ENCODE peak calls at places on chromosomes 6 and 20, in seven cellular contexts. M, N, V, T, J, E and D are unnamed samples.

GRCh38 chr6:356828-357251 is 34.7 kb upstream of the IRF4 start:
- DNase-seq in M (no peak), N (no peak), V (no peak), T (no peak), J (no peak), E (no peak), D (peak; percentile 51)

GRCh38 chr20:25011831-25012241 is 19.3 kb upstream of the APMAP start:
- DNase-seq in M (no peak), N (no peak), V (no peak), T (no peak), J (no peak), E (no peak), D (no peak)

GRCh38 chr20:31813611-31814010 is 5.5 kb upstream of the MYLK2 start:
- DNase-seq in M (no peak), N (no peak), V (no peak), T (no peak), J (no peak), E (no peak), D (no peak)

GRCh38 chr20:60921021-60921622 is 330.9 kb upstream of the CDH4 start:
- DNase-seq in M (no peak), N (peak; percentile 25), V (peak; percentile 25), T (peak; percentile 11), J (peak; percentile 29), E (no peak), D (peak; percentile 64)

GRCh38 chr6:116072368-116072767 is 11.7 kb upstream of the FRK start:
- DNase-seq in M (no peak), N (no peak), V (no peak), T (no peak), J (no peak), E (no peak), D (no peak)

GRCh38 chr20:63217706-63218105 is 1.8 kb upstream of the YTHDF1 start:
- DNase-seq in M (no peak), N (no peak), V (no peak), T (no peak), J (no peak), E (no peak), D (no peak)

GRCh38 chr20:35768731-35769664 is 2.8 kb upstream of the PHF20 start:
- DNase-seq in M (peak; percentile 98), N (peak; percentile 93), V (peak; percentile 98), T (peak; percentile 97), J (peak; percentile 94), E (peak; percentile 54), D (peak; percentile 95)

GRCh38 chr6:129523814-129524213 is 186.2 kb downstream of the ARHGAP18 start:
- DNase-seq in M (no peak), N (no peak), V (no peak), T (no peak), J (no peak), E (peak; percentile 52), D (no peak)

GRCh38 chr20:39269031-39269461 is 306.9 kb downstream of the DHX35 start:
- DNase-seq in M (peak; percentile 58), N (no peak), V (peak; percentile 58), T (no peak), J (peak; percentile 55), E (peak; percentile 28), D (peak; percentile 54)

GRCh38 chr6:45423901-45424627 is 46.3 kb upstream of the SUPT3H start:
- DNase-seq in M (no peak), N (no peak), V (no peak), T (peak; percentile 26), J (peak; percentile 19), E (no peak), D (peak; percentile 70)

GRCh38 chr6:21005816-21006553 is 471.7 kb downstream of the CDKAL1 start:
- DNase-seq in M (peak; percentile 93), N (peak; percentile 93), V (no peak), T (no peak), J (no peak), E (peak; percentile 3), D (no peak)

GRCh38 chr20:54515788-54516324 is 40.5 kb downstream of the DOK5 start:
- DNase-seq in M (no peak), N (no peak), V (no peak), T (no peak), J (no peak), E (no peak), D (no peak)

GRCh38 chr6:8743146-8743745 is 307.9 kb upstream of the SLC35B3 start:
- DNase-seq in M (no peak), N (no peak), V (no peak), T (no peak), J (no peak), E (peak; percentile 2), D (no peak)

GRCh38 chr6:43828711-43829110 is 58.7 kb downstream of the VEGFA start:
- DNase-seq in M (no peak), N (no peak), V (no peak), T (no peak), J (no peak), E (no peak), D (no peak)

GRCh38 chr6:56860466-56860865 is 94.4 kb upstream of the BEND6 start:
- DNase-seq in M (peak; percentile 72), N (peak; percentile 53), V (no peak), T (no peak), J (no peak), E (peak; percentile 32), D (no peak)

GRCh38 chr6:26478985-26479278 is 21.2 kb upstream of the BTN1A1 start:
- DNase-seq in M (no peak), N (no peak), V (no peak), T (no peak), J (no peak), E (no peak), D (no peak)

GRCh38 chr6:12208190-12208589 is 82.0 kb upstream of the EDN1 start:
- DNase-seq in M (peak; percentile 34), N (no peak), V (peak; percentile 16), T (no peak), J (no peak), E (no peak), D (peak; percentile 75)

GRCh38 chr6:31737315-31738047 is 1.2 kb upstream of the CLIC1 start:
- DNase-seq in M (no peak), N (no peak), V (no peak), T (no peak), J (peak; percentile 23), E (peak; percentile 60), D (no peak)

GRCh38 chr6:11714798-11715285 is 63.8 kb downstream of the ADTRP start:
- DNase-seq in M (no peak), N (no peak), V (no peak), T (no peak), J (no peak), E (no peak), D (no peak)

GRCh38 chr20:22160254-22160653 is 424.1 kb downstream of the FOXA2 start:
- DNase-seq in M (no peak), N (no peak), V (no peak), T (no peak), J (no peak), E (peak; percentile 27), D (no peak)

GRCh38 chr6:125217369-125217768 is 63.8 kb downstream of the TPD52L1 start:
- DNase-seq in M (no peak), N (no peak), V (no peak), T (no peak), J (no peak), E (no peak), D (no peak)

GRCh38 chr6:125224236-125224861 is 70.8 kb downstream of the TPD52L1 start:
- DNase-seq in M (no peak), N (peak; percentile 49), V (no peak), T (no peak), J (no peak), E (no peak), D (no peak)

GRCh38 chr6:125219451-125219942 is 65.9 kb downstream of the TPD52L1 start:
- DNase-seq in M (no peak), N (no peak), V (no peak), T (no peak), J (no peak), E (no peak), D (no peak)

GRCh38 chr6:125222531-125223455 is 69.2 kb downstream of the TPD52L1 start:
- DNase-seq in M (no peak), N (no peak), V (no peak), T (no peak), J (no peak), E (no peak), D (no peak)

GRCh38 chr6:125220712-125221111 is 67.1 kb downstream of the TPD52L1 start:
- DNase-seq in M (peak; percentile 66), N (peak; percentile 34), V (peak; percentile 55), T (peak; percentile 37), J (peak; percentile 32), E (no peak), D (no peak)
- H3K4me1 ChIP-seq in M (peaks cover 18% of the 10 kb centered on the region), N (no peaks in the 10 kb centered on the region), V (peaks cover 8% of the 10 kb centered on the region), T (peaks cover 8% of the 10 kb centered on the region), J (peaks cover 54% of the 10 kb centered on the region), E (peaks cover 3% of the 10 kb centered on the region), D (peaks cover 8% of the 10 kb centered on the region)

DNA sequence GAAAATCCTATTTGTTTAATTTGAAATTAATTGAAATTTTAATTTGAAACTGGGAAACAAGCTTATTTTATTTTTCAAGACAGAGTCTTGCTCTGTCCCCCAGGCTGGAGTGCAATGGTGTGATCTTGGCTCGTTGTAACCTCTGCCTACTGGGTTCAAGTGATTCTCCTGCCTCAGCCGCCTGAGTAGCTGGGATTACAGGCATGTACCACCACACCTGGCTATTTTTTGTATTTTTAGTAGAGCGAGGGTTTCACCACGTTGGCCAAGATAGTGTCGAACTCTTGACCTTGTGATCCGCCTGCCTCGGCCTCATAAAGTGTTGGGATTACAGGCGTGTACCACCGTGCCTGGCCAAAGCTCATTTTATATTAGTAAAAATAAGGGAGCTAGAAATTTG is 4.2 kb downstream of the SRSF3 start:
- DNase-seq in M (no peak), N (no peak), V (no peak), T (no peak), J (no peak), E (no peak), D (no peak)
- H3K4me1 ChIP-seq in M (peaks cover 61% of the 10 kb centered on the region), N (peaks cover 43% of the 10 kb centered on the region), V (peaks cover 11% of the 10 kb centered on the region), T (peaks cover 16% of the 10 kb centered on the region), J (peaks cover 77% of the 10 kb centered on the region), E (peaks cover 10% of the 10 kb centered on the region), D (peaks cover 68% of the 10 kb centered on the region)

DNA sequence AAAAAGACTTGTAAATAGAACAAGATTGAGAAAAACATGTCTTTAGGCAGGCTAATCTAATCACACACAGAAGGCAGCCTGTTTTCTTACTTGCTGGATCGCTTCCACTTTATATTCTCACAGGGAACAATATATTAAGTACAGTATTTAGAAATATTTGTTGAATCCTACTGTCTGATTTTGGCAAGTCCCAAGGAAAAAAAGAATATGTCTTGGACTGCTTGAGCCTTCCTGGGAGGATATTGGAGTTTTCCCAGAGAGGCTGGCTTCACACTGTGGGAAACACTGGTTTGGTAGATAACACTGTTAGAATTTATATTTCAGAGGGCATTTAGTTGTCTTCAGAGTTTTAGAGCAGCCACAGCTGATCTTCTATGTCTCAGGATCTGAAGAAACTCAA is 229.7 kb downstream of the PRL start:
- DNase-seq in M (no peak), N (no peak), V (peak; percentile 15), T (no peak), J (peak; percentile 32), E (no peak), D (no peak)
- H3K4me1 ChIP-seq in M (peaks cover 6% of the 10 kb centered on the region), N (peaks cover 4% of the 10 kb centered on the region), V (no peaks in the 10 kb centered on the region), T (peaks cover 9% of the 10 kb centered on the region), J (peaks cover 62% of the 10 kb centered on the region), E (no peaks in the 10 kb centered on the region), D (peaks cover 11% of the 10 kb centered on the region)

GRCh38 chr6:160692369-160692959 is 9.6 kb upstream of the PLG start:
- DNase-seq in M (peak; percentile 4), N (no peak), V (no peak), T (no peak), J (no peak), E (no peak), D (no peak)
- H3K4me1 ChIP-seq in M (no peaks in the 10 kb centered on the region), N (no peaks in the 10 kb centered on the region), V (no peaks in the 10 kb centered on the region), T (no peaks in the 10 kb centered on the region), J (no peaks in the 10 kb centered on the region), E (no peaks in the 10 kb centered on the region), D (no peaks in the 10 kb centered on the region)